ENCODE peak calls at places on chromosomes 7 and 10, in ten cellular contexts. R is NCI-H1436, Y is GM23248, P is caudate nucleus, B is colonic mucosa, J is germinal center, G is GM13976, X is lower lobe of right lung, V is GM12878, T is progenitor cell of endocrine pancreas. I is an unnamed sample.

GRCh38 chr10:89861584-89862287 is 160.3 kb downstream of the KIF20B start:
- DNase-seq in P (no peak), G (no peak), J (no peak), V (no peak), Y (peak; percentile 82), X (no peak), T (no peak), R (no peak), B (no peak), I (peak; percentile 7)

GRCh38 chr10:83562381-83562780 is 576.9 kb upstream of the GHITM start:
- DNase-seq in R (no peak), Y (no peak), P (no peak), X (no peak), T (no peak), B (no peak), G (no peak), V (no peak), J (no peak), I (peak; percentile 15)

GRCh38 chr10:88938938-88939337 is 13.6 kb downstream of the ACTA2 start:
- DNase-seq in J (no peak), R (no peak), G (no peak), V (no peak), P (no peak), Y (no peak), B (no peak), X (no peak), T (no peak), I (no peak)

GRCh38 chr7:143408686-143409551 is at the start of gene EPHA1:
- DNase-seq in G (no peak), R (no peak), J (peak; percentile 85), X (peak; percentile 77), P (no peak), T (peak; percentile 45), Y (peak; percentile 42), B (peak; percentile 81), V (no peak), I (peak; percentile 80)

GRCh38 chr10:19347592-19347991 is 299.0 kb downstream of the MALRD1 start:
- DNase-seq in J (no peak), V (no peak), X (no peak), Y (peak; percentile 4), P (no peak), R (no peak), T (no peak), B (no peak), G (no peak), I (no peak)

GRCh38 chr10:130493446-130494198 is 357.4 kb downstream of the GLRX3 start:
- DNase-seq in R (no peak), J (no peak), B (no peak), P (no peak), Y (no peak), T (no peak), X (no peak), G (no peak), V (no peak), I (peak; percentile 81)

GRCh38 chr10:373516-374309 is 238.5 kb downstream of the ZMYND11 start:
- DNase-seq in B (no peak), G (no peak), X (no peak), P (no peak), T (no peak), R (no peak), V (no peak), J (no peak), Y (peak; percentile 64), I (peak; percentile 57)

GRCh38 chr10:47286591-47287325 is 13.2 kb upstream of the GDF10 start:
- DNase-seq in P (no peak), X (no peak), T (no peak), G (no peak), B (no peak), Y (no peak), V (no peak), J (no peak), R (no peak), I (no peak)

GRCh38 chr7:115198143-115198542 is 276.2 kb downstream of the MDFIC start:
- DNase-seq in G (no peak), R (no peak), X (no peak), V (no peak), J (no peak), Y (no peak), T (no peak), P (no peak), B (no peak), I (no peak)

GRCh38 chr10:35613597-35614226 is 8.6 kb downstream of the GJD4 start:
- DNase-seq in X (no peak), B (no peak), J (no peak), T (no peak), R (no peak), P (no peak), G (no peak), V (no peak), Y (peak; percentile 67), I (no peak)

GRCh38 chr7:11193131-11193867 is 219.6 kb downstream of the PHF14 start:
- DNase-seq in J (no peak), T (no peak), R (peak; percentile 57), V (no peak), Y (peak; percentile 72), G (no peak), B (no peak), P (no peak), X (peak; percentile 52), I (peak; percentile 94)

GRCh38 chr10:88896336-88897018 is 16.4 kb downstream of the STAMBPL1 start:
- DNase-seq in Y (no peak), G (no peak), P (no peak), B (peak; percentile 84), V (no peak), T (no peak), X (no peak), J (no peak), R (no peak), I (peak; percentile 34)

GRCh38 chr10:22833781-22834180 is 94.1 kb upstream of the ARMC3 start:
- DNase-seq in V (no peak), P (no peak), J (no peak), X (no peak), T (no peak), B (no peak), G (no peak), Y (no peak), R (no peak), I (no peak)

GRCh38 chr7:157943561-157943960 is 606.8 kb downstream of the DNAJB6 start:
- DNase-seq in T (no peak), B (no peak), G (no peak), V (no peak), P (no peak), X (no peak), J (no peak), Y (no peak), R (no peak), I (no peak)

GRCh38 chr10:6721964-6722615 is 142.0 kb upstream of the PRKCQ start:
- DNase-seq in Y (peak; percentile 96), T (no peak), V (no peak), B (no peak), G (no peak), X (no peak), R (no peak), J (no peak), P (no peak), I (no peak)

GRCh38 chr10:3948843-3949242 is 163.8 kb upstream of the KLF6 start:
- DNase-seq in R (peak; percentile 9), Y (no peak), T (no peak), G (no peak), P (no peak), V (no peak), J (no peak), B (no peak), X (no peak), I (peak; percentile 14)

GRCh38 chr7:28498636-28499035 is 86.3 kb downstream of the CREB5 start:
- DNase-seq in T (no peak), Y (no peak), R (no peak), V (no peak), X (no peak), B (no peak), G (no peak), J (no peak), P (no peak), I (no peak)

GRCh38 chr7:13641699-13642098 is 347.8 kb downstream of the ETV1 start:
- DNase-seq in V (no peak), R (no peak), T (no peak), Y (peak; percentile 62), P (no peak), J (no peak), B (no peak), X (no peak), G (no peak), I (no peak)

GRCh38 chr7:157117796-157118195 is 20.9 kb upstream of the UBE3C start:
- DNase-seq in P (no peak), T (no peak), V (no peak), B (no peak), Y (no peak), J (no peak), X (no peak), G (no peak), R (no peak), I (no peak)

GRCh38 chr10:80444124-80444523 is 10.0 kb upstream of the TSPAN14 start:
- DNase-seq in G (no peak), J (no peak), B (no peak), V (no peak), R (no peak), X (no peak), Y (no peak), T (no peak), P (no peak), I (no peak)

GRCh38 chr7:46707973-46708372 is 786.9 kb upstream of the IGFBP3 start:
- DNase-seq in R (no peak), X (no peak), V (no peak), J (no peak), B (no peak), P (no peak), T (no peak), G (no peak), Y (no peak), I (peak; percentile 52)

GRCh38 chr7:27434729-27435400 is 192.3 kb downstream of the EVX1 start:
- DNase-seq in V (no peak), B (no peak), J (no peak), R (no peak), X (no peak), G (no peak), Y (peak; percentile 22), P (no peak), T (no peak), I (no peak)

GRCh38 chr10:6119423-6119822 is 30.6 kb downstream of the RBM17 start:
- DNase-seq in P (no peak), T (no peak), G (no peak), V (no peak), B (no peak), J (no peak), R (no peak), X (no peak), Y (no peak), I (no peak)

GRCh38 chr10:58351616-58352578 is 17.1 kb downstream of the UBE2D1 start:
- DNase-seq in G (no peak), R (no peak), X (no peak), B (no peak), J (no peak), P (no peak), Y (no peak), V (no peak), T (no peak), I (no peak)

GRCh38 chr10:59905066-59905734 is 1.2 kb downstream of the CCDC6 start:
- DNase-seq in R (no peak), T (peak; percentile 26), Y (peak; percentile 57), X (peak; percentile 56), B (peak; percentile 68), G (peak; percentile 78), V (no peak), J (peak; percentile 83), P (no peak), I (peak; percentile 66)

GRCh38 chr7:46566375-46566774 is 645.3 kb upstream of the IGFBP3 start:
- DNase-seq in P (no peak), B (no peak), J (no peak), R (no peak), X (no peak), T (no peak), G (no peak), V (no peak), Y (peak; percentile 77), I (no peak)

GRCh38 chr10:119598397-119598796 is 1.6 kb upstream of the TIAL1 start:
- DNase-seq in V (no peak), G (no peak), P (no peak), B (no peak), J (no peak), Y (no peak), X (no peak), R (no peak), T (no peak), I (no peak)

GRCh38 chr10:24438800-24439199 is 229.9 kb downstream of the KIAA1217 start:
- DNase-seq in B (no peak), G (no peak), R (no peak), T (no peak), X (no peak), P (no peak), Y (peak; percentile 73), J (no peak), V (no peak), I (no peak)